ENCODE peak calls at places on chromosomes 2 and 18, in four cellular contexts. W is heart left ventricle, T is HCT116, E is right atrium auricular region. Y is an unnamed sample.

GRCh38 chr2:96763511-96764252 is 3.0 kb downstream of the CNNM4 start:
- DNase-seq in W (no peak), T (no peak), E (no peak), Y (no peak)

GRCh38 chr18:24136967-24137373 is 1.9 kb upstream of the CABYR start:
- DNase-seq in E (no peak), W (no peak), T (no peak), Y (no peak)

GRCh38 chr2:33292981-33293586 is 183.4 kb upstream of the RASGRP3 start:
- DNase-seq in W (no peak), E (no peak), T (no peak), Y (no peak)

GRCh38 chr2:126600715-126601114 is 55.2 kb upstream of the GYPC start:
- DNase-seq in T (no peak), E (no peak), W (no peak), Y (no peak)

GRCh38 chr2:199940373-199940772 is 14.9 kb downstream of the TYW5 start:
- DNase-seq in W (no peak), T (peak; percentile 21), E (no peak), Y (no peak)

GRCh38 chr2:27992787-27993747 is 102.5 kb downstream of the BABAM2 start:
- DNase-seq in W (no peak), T (no peak), E (no peak), Y (no peak)

GRCh38 chr2:152400607-152401214 is 65.7 kb downstream of the FMNL2 start:
- DNase-seq in T (no peak), W (no peak), E (no peak), Y (no peak)

GRCh38 chr2:217065695-217066405 is 206.0 kb upstream of the TNP1 start:
- DNase-seq in E (no peak), T (no peak), W (no peak), Y (no peak)

GRCh38 chr18:51006948-51007786 is 22.8 kb upstream of the SMAD4 start:
- DNase-seq in T (no peak), E (no peak), W (no peak), Y (no peak)

GRCh38 chr2:233079473-233079877 is 19.3 kb downstream of the INPP5D start:
- DNase-seq in E (no peak), T (no peak), W (no peak), Y (no peak)

GRCh38 chr2:222656544-222657446 is 903 bp upstream of the FARSB start:
- DNase-seq in T (no peak), E (no peak), W (no peak), Y (no peak)

GRCh38 chr2:64538764-64539433 is 14.8 kb downstream of the AFTPH start:
- DNase-seq in E (no peak), W (no peak), T (no peak), Y (no peak)

GRCh38 chr2:181309576-181309975 is 147.6 kb upstream of the ITGA4 start:
- DNase-seq in W (no peak), E (no peak), T (no peak), Y (no peak)

GRCh38 chr2:223012291-223012690 is 39.7 kb upstream of the KCNE4 start:
- DNase-seq in W (no peak), E (no peak), T (no peak), Y (no peak)

GRCh38 chr2:237697586-237698337 is 70.4 kb downstream of the LRRFIP1 start:
- DNase-seq in T (no peak), E (no peak), W (no peak), Y (no peak)

GRCh38 chr18:74132201-74132600 is 15.4 kb downstream of the FBXO15 start:
- DNase-seq in W (no peak), E (no peak), T (no peak), Y (no peak)

GRCh38 chr2:79686884-79687283 is 174.0 kb downstream of the CTNNA2 start:
- DNase-seq in E (no peak), T (no peak), W (no peak), Y (no peak)

GRCh38 chr2:237904806-237905599 is 45.6 kb downstream of the RAMP1 start:
- DNase-seq in W (no peak), T (no peak), E (peak; percentile 81), Y (peak; percentile 77)

GRCh38 chr18:45954070-45954712 is 12.9 kb downstream of the EPG5 start:
- DNase-seq in T (peak; percentile 7), W (no peak), E (no peak), Y (no peak)

GRCh38 chr2:101030866-101031554 is 28.9 kb downstream of the RPL31 start:
- DNase-seq in T (no peak), E (no peak), W (no peak), Y (no peak)

GRCh38 chr18:37435150-37435872 is 130.3 kb downstream of the CELF4 start:
- DNase-seq in W (no peak), E (no peak), T (no peak), Y (no peak)

GRCh38 chr2:209525834-209526281 is 102.0 kb downstream of the MAP2 start:
- DNase-seq in E (no peak), T (no peak), W (no peak), Y (no peak)

GRCh38 chr18:61825386-61825785 is 67.4 kb downstream of the RNF152 start:
- DNase-seq in W (no peak), T (no peak), E (no peak), Y (no peak)

GRCh38 chr2:44616616-44617266 is 255.0 kb downstream of the CAMKMT start:
- DNase-seq in E (no peak), W (no peak), T (no peak), Y (no peak)

GRCh38 chr2:186303091-186303490 is 183.0 kb upstream of the ZC3H15 start:
- DNase-seq in T (no peak), W (no peak), E (no peak), Y (no peak)

GRCh38 chr2:179268277-179268935 is 3.8 kb upstream of the SESTD1 start:
- DNase-seq in T (no peak), W (no peak), E (peak; percentile 72), Y (no peak)

GRCh38 chr2:156601840-156602551 is 165.8 kb downstream of the GPD2 start:
- DNase-seq in E (no peak), T (no peak), W (no peak), Y (no peak)

GRCh38 chr2:6648656-6649247 is 217.0 kb downstream of the CMPK2 start:
- DNase-seq in E (no peak), W (no peak), T (no peak), Y (no peak)

GRCh38 chr2:45134014-45134413 is 124.8 kb upstream of the SIX2 start:
- DNase-seq in E (no peak), T (no peak), W (no peak), Y (no peak)

GRCh38 chr2:134366359-134366758 is 112.5 kb downstream of the MGAT5 start:
- DNase-seq in E (no peak), W (no peak), T (no peak), Y (no peak)

GRCh38 chr2:142220901-142221300 is 90.1 kb upstream of the LRP1B start:
- DNase-seq in E (peak; percentile 57), W (no peak), T (no peak), Y (no peak)

GRCh38 chr2:116088246-116088645 is 1645.8 kb downstream of the DPP10 start:
- DNase-seq in E (no peak), T (no peak), W (no peak), Y (no peak)

GRCh38 chr2:181991171-181991885 is 5.7 kb downstream of the PPP1R1C start:
- DNase-seq in E (no peak), T (no peak), W (no peak), Y (no peak)

GRCh38 chr2:54572262-54572635 is 116.1 kb downstream of the SPTBN1 start:
- DNase-seq in W (no peak), E (no peak), T (no peak), Y (no peak)

GRCh38 chr18:49400398-49401072 is 59.9 kb downstream of the DYM start:
- DNase-seq in W (no peak), T (no peak), E (no peak), Y (no peak)

GRCh38 chr2:48253301-48253700 is 276.7 kb upstream of the STON1 start:
- DNase-seq in E (no peak), W (no peak), T (no peak), Y (no peak)

GRCh38 chr2:170525566-170525900 is 189.6 kb upstream of the SP5 start:
- DNase-seq in T (peak; percentile 71), W (peak; percentile 70), E (peak; percentile 90), Y (peak; percentile 87)

GRCh38 chr18:3623769-3624545 is 174.0 kb downstream of the TGIF1 start:
- DNase-seq in T (peak; percentile 96), W (peak; percentile 86), E (peak; percentile 93), Y (peak; percentile 82)

GRCh38 chr18:10147752-10148151 is 233.9 kb downstream of the VAPA start:
- DNase-seq in E (peak; percentile 51), T (no peak), W (no peak), Y (no peak)

DNA sequence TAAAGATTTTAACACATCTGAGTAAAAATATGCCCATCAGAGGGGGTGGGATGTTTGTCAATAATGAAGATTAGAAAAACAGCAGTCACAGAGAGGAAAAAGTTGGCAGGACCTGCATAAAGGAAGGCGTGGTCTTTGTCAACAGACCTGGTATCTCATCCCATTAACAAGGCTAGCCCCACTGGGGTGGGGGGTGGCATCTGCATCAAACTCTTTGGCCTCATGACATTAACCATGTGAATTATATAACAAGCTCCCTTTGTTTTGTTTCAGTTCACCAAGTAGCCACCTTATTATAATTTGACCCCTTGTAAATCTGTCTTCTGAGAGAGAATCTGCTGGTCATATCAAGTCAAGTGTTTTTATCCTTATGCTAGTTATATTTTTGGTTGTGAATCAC is 28.8 kb downstream of the NEMP2 start:
- DNase-seq in W (no peak), E (no peak), T (no peak), Y (no peak)
- H3K27ac ChIP-seq in W (no peak overlapping the region), E (no peak overlapping the region), T (no peak overlapping the region), Y (no peak overlapping the region)

GRCh38 chr2:43169987-43170732 is 56.2 kb downstream of the ZFP36L2 start:
- DNase-seq in W (peak; percentile 69), T (no peak), E (no peak), Y (peak; percentile 73)
- TF ChIP-seq CTCF in W (peak; percentile 32), T (peak; percentile 96), E (peak; percentile 51), Y (peak; percentile 44)

GRCh38 chr18:79522451-79523220 is 126.9 kb downstream of the NFATC1 start:
- DNase-seq in E (peak; percentile 55), W (peak; percentile 55), T (no peak), Y (no peak)
- H3K27ac ChIP-seq in E (no peak overlapping the region), W (no peak overlapping the region), T (no peak overlapping the region), Y (no peak overlapping the region)

DNA sequence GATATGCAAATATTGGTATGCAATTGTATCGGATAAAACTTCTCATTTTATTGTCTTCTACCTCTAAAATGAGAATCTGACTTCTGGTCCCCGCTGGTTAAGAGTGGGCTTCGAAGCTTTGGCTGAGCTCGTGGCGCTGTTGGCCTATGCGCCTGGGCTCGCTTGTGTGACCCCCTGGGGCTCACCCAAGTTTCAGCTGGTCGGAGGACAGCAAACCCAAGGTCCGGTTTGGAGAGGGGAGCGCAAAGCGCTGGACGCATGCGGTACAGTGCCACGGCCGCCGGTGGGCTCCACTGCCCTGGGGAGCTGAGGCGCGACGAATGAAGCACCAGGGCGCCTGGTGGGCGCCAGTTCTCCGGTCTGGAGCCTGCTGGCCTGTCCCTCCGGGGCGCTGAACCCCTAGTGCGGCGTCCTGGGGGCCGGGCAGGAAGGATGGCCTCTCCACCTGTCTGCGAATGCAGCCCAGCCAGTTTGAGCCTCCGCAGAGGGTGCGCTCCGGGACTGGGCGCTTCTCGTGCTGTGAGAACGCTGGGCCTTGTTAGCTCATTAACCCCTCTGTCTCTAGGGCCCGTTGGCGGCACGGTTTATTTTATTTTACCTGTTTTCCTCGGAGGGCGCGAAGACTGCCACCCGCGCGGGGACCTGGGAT is 10.3 kb downstream of the MEIS1 start:
- DNase-seq in E (no peak), W (peak; percentile 64), T (no peak), Y (peak; percentile 52)
- TF ChIP-seq CTCF in E (peak; percentile 43), W (peak; percentile 24), T (no peak), Y (no peak)

Y was measured in psoas muscle.